ENCODE peak calls at places on chromosomes 6 and 20, in five cellular contexts. Y is IMR-90, H is H9, O is mesendoderm, X is trophoblast cell. M is an unnamed sample.

GRCh38 chr6:170112583-170112860 is 178.4 kb downstream of the DLL1 start:
- DNase-seq in Y (no peak), H (no peak), O (no peak), X (no peak), M (no peak)

GRCh38 chr6:125511809-125512341 is 210.1 kb upstream of the HDDC2 start:
- DNase-seq in Y (no peak), H (no peak), O (no peak), X (no peak), M (peak)

GRCh38 chr6:148364056-148364844 is 21.6 kb downstream of the SASH1 start:
- DNase-seq in Y (peak), H (no peak), O (no peak), X (peak), M (peak)

GRCh38 chr6:75301537-75301936 is 16.9 kb upstream of the TMEM30A start:
- DNase-seq in Y (no peak), H (no peak), O (no peak), X (no peak), M (no peak)

GRCh38 chr6:14784596-14785360 is 461.1 kb upstream of the JARID2 start:
- DNase-seq in Y (no peak), H (peak), O (peak), X (peak), M (peak)

GRCh38 chr6:71721642-71722041 is 164.7 kb upstream of the RIMS1 start:
- DNase-seq in Y (peak), H (no peak), O (no peak), X (no peak), M (no peak)

GRCh38 chr20:8131598-8132014 is 460 bp upstream of the PLCB1 start:
- DNase-seq in Y (peak), H (no peak), O (no peak), X (no peak), M (no peak)

GRCh38 chr6:9140181-9140580 is 704.8 kb upstream of the SLC35B3 start:
- DNase-seq in Y (peak), H (no peak), O (no peak), X (peak), M (no peak)

GRCh38 chr6:63573899-63574553 is 1.7 kb downstream of the LOC128125822 start:
- DNase-seq in Y (peak), H (peak), O (peak), X (peak), M (peak)

GRCh38 chr6:1482381-1483166 is 93.2 kb downstream of the FOXF2 start:
- DNase-seq in Y (peak), H (no peak), O (no peak), X (no peak), M (no peak)

GRCh38 chr6:88455317-88455716 is 289.2 kb upstream of the CNR1 start:
- DNase-seq in Y (no peak), H (no peak), O (no peak), X (no peak), M (no peak)

GRCh38 chr20:46004813-46005505 is 3.7 kb upstream of the MMP9 start:
- DNase-seq in Y (no peak), H (peak), O (peak), X (peak), M (no peak)

GRCh38 chr6:4610256-4610655 is 165.9 kb upstream of the CDYL start:
- DNase-seq in Y (peak), H (no peak), O (peak), X (no peak), M (peak)

GRCh38 chr6:113495521-113495920 is 361.6 kb upstream of the MARCKS start:
- DNase-seq in Y (peak), H (no peak), O (peak), X (peak), M (peak)

GRCh38 chr6:57173886-57174510 is 1.9 kb downstream of the BAG2 start:
- DNase-seq in Y (peak), H (peak), O (peak), X (peak), M (peak)

GRCh38 chr6:149545258-149545753 is 537 bp downstream of the PPIL4 start:
- DNase-seq in Y (peak), H (peak), O (peak), X (peak), M (peak)

GRCh38 chr6:149541139-149541538 is 4.7 kb downstream of the PPIL4 start:
- DNase-seq in Y (no peak), H (no peak), O (no peak), X (no peak), M (no peak)

GRCh38 chr6:149544646-149545257 is 1.1 kb downstream of the PPIL4 start:
- DNase-seq in Y (no peak), H (no peak), O (no peak), X (peak), M (no peak)

GRCh38 chr6:149545754-149546471 is at the start of gene PPIL4:
- DNase-seq in Y (peak), H (peak), O (peak), X (peak), M (peak)
- H2BK120ac ChIP-seq in Y (peak), H (peak), O (no peak), X (peak), M (peak)

GRCh38 chr6:134171517-134171916 is 119.1 kb upstream of the SLC2A12 start:
- DNase-seq in Y (peak), H (no peak), O (no peak), X (no peak), M (no peak)

GRCh38 chr6:134168580-134169223 is 116.3 kb upstream of the SLC2A12 start:
- DNase-seq in Y (peak), H (no peak), O (no peak), X (peak), M (no peak)

GRCh38 chr6:134172020-134172766 is 119.8 kb upstream of the SLC2A12 start:
- DNase-seq in Y (peak), H (no peak), O (no peak), X (no peak), M (no peak)

GRCh38 chr6:134170844-134171243 is 118.4 kb upstream of the SLC2A12 start:
- DNase-seq in Y (peak), H (no peak), O (no peak), X (peak), M (no peak)

DNA sequence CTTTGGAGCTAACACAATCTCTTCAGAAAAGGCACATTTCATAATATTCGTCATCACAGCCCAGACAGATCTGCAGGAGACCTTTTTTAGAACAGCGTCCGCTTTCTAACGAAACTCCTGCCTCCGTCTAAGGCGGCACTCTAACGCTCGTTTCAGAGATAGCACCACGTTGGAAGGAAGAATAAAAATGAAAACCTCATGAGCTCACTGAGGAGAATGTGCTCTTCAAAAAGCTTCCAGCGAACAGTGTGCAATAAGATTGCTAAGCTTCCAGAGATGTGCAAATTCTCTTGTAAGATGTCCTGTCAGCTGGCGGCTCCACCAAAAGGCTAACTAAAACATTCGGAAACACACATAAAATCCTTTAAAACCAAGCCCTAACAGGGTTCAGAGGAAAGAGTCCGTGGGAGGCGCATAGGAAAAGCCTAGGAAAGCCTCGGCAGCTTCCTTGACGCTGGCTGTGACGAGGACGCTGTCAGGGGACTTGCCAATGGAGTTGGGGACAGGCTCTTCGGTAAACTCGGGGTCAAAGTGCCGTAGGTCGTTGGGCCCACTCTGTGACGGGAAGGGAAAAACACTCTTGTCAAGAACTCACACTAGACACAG is 117.6 kb upstream of the SLC2A12 start:
- DNase-seq in Y (peak), H (no peak), O (no peak), X (peak), M (no peak)
- H3K4me2 ChIP-seq in Y (peak), H (no peak), O (no peak), X (no peak), M (peak)

GRCh38 chr20:61677928-61678327 is 387.8 kb downstream of the TAF4 start:
- DNase-seq in Y (no peak), H (no peak), O (no peak), X (no peak), M (no peak)

GRCh38 chr20:61678437-61678836 is 387.2 kb downstream of the TAF4 start:
- DNase-seq in Y (no peak), H (no peak), O (no peak), X (no peak), M (no peak)

GRCh38 chr20:61682114-61682997 is 383.3 kb downstream of the TAF4 start:
- DNase-seq in Y (no peak), H (no peak), O (no peak), X (no peak), M (no peak)

GRCh38 chr20:61679473-61679872 is 386.2 kb downstream of the TAF4 start:
- DNase-seq in Y (no peak), H (no peak), O (no peak), X (no peak), M (no peak)

GRCh38 chr20:61680096-61680495 is 385.6 kb downstream of the TAF4 start:
- DNase-seq in Y (no peak), H (no peak), O (no peak), X (no peak), M (no peak)
- H2BK120ac ChIP-seq in Y (no peak), H (no peak), O (no peak), X (no peak), M (no peak)

GRCh38 chr6:127923135-127923534 is 22.3 kb upstream of the THEMIS start:
- DNase-seq in Y (no peak), H (no peak), O (no peak), X (no peak), M (no peak)
- H3K4me2 ChIP-seq in Y (no peak), H (no peak), O (no peak), X (no peak), M (no peak)

DNA sequence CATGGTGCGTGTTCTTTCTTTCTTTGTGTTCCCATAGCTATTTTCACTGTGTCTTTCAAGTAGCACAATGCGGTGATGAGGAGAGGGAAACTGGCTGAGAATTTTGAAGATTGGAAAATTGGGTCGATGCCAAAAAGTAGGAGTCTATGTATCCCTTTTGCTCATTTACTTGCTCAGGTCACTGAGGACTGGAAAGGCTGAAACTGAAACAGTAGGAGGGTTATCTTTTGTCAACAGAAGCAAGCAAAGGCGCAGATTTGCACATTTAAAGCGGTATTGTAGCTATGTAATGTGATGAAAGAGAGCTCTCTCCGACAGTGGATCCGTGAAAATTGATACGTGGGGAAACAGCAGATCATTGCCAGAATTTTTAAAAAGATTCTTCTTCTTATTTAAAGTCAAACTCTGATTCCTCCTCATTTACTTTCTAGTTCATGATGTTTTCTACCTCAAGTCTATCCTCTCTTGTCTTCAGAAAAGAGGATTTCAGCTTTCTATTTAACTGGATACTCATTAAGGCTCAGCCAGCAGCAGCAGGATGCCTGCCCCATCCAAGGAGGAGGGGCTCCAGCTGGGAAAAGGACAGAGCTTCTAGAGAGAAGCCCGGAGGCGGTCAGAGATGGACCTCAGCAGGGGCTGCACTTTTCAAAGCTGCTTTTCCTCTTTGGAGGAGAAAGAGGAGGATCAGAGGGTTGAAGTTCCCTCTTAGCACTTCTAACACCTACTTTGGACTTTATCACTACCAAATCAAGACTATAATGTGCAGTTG is 15.9 kb upstream of the FYN start:
- DNase-seq in Y (peak), H (peak), O (peak), X (no peak), M (peak)
- H2BK120ac ChIP-seq in Y (no peak), H (no peak), O (no peak), X (no peak), M (no peak)

GRCh38 chr20:39395478-39396291 is 433.5 kb downstream of the DHX35 start:
- DNase-seq in Y (no peak), H (no peak), O (no peak), X (no peak), M (no peak)

GRCh38 chr20:39398656-39399055 is 436.5 kb downstream of the DHX35 start:
- DNase-seq in Y (no peak), H (no peak), O (peak), X (no peak), M (no peak)

GRCh38 chr20:39390186-39390585 is 428.0 kb downstream of the DHX35 start:
- DNase-seq in Y (no peak), H (no peak), O (no peak), X (no peak), M (no peak)

GRCh38 chr20:39397646-39398045 is 435.5 kb downstream of the DHX35 start:
- DNase-seq in Y (no peak), H (no peak), O (no peak), X (no peak), M (no peak)

GRCh38 chr20:39394461-39394860 is 432.3 kb downstream of the DHX35 start:
- DNase-seq in Y (no peak), H (no peak), O (peak), X (no peak), M (no peak)
- H3K4me2 ChIP-seq in Y (no peak), H (no peak), O (no peak), X (no peak), M (no peak)

DNA sequence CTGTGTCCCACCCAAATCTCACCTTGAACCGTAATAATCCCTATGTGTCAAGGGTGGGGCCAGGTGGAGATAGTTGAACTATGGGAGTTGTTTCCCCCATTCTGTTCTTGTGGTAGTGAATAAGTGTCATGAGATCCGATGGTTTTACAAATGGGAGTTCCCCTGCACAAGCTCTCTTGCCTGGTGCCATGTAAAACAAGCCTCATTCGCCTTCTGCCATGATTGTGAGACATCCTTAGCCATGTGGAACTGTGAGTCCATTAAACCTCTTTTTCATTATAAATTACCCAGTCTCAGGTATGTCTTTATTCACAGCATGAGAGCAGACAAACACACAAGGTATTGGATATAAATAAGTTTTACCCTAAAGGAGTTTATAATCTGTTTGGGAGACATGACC is 121.2 kb downstream of the MMUT start:
- DNase-seq in Y (no peak), H (no peak), O (no peak), X (no peak), M (no peak)
- H2BK120ac ChIP-seq in Y (no peak), H (no peak), O (no peak), X (no peak), M (no peak)

DNA sequence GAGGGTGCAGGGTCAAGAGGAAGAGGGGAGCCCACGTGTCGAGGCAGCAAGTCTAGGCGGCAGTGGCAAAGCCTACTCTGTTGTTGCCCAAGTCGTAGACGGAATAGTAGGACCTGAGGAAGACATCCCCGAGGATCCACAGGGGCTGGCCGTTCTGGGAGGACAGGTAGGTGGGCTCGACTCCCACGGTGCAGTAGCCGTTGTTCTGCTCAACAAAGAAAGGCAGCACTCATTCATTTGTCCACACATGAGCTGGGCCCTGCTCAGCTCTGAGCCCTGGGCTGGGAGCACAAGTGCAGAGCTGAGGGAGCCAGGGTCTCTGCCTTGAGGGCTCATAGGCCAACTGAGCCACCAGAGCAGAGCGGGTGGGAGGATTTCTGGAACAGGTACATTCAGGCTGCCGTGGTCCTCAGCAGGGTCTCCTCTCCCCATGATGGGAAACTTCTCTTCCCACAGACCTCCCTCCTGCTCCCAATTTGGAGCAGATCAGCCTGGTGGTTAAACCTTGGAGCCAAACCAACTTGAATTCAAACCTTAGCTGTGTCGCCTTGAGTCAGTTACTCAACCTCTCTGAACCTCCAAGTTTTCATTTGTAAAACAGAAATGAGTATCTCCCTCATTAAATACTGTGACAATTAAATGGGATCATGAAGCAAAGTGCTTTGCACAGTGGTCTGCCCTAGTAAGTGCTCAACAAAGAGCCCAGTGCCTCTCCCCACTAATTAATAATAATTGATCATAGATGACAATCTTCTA is 1.6 kb upstream of the TFEB start:
- DNase-seq in Y (no peak), H (no peak), O (no peak), X (no peak), M (no peak)
- H3K4me2 ChIP-seq in Y (no peak), H (no peak), O (no peak), X (no peak), M (no peak)